ENCODE peak calls at places on chromosomes 4 and X, in seven cellular contexts. H is CD8-positive, alpha-beta T cell; T is keratinocyte; B is glutamatergic neuron; Z is epithelial cell of esophagus; I is cardiac fibroblast; L is endothelial cell of umbilical vein. U is an unnamed sample.

GRCh38 chr4:15238720-15239119 is 189.1 kb upstream of the C1QTNF7 start:
- DNase-seq in H (no peak), T (no peak), B (peak; percentile 27), Z (peak; percentile 73), I (peak; percentile 75), L (peak; percentile 11), U (peak; percentile 18)

GRCh38 chr4:144985536-144985935 is 112.5 kb downstream of the ANAPC10 start:
- DNase-seq in H (no peak), T (no peak), B (no peak), Z (no peak), I (no peak), L (no peak), U (no peak)

GRCh38 chr4:3270141-3270611 is 21.2 kb downstream of the MSANTD1 start:
- DNase-seq in H (no peak), T (no peak), B (no peak), Z (no peak), I (no peak), L (no peak), U (no peak)

GRCh38 chr4:22986262-22986661 is 293.5 kb downstream of the GBA3 start:
- DNase-seq in H (no peak), T (no peak), B (no peak), Z (no peak), I (no peak), L (no peak), U (no peak)

GRCh38 chr4:946517-947471 is 14.5 kb downstream of the TMEM175 start:
- DNase-seq in H (no peak), T (no peak), B (no peak), Z (no peak), I (no peak), L (no peak), U (no peak)

GRCh38 chr4:101019941-101020401 is 327.4 kb downstream of the PPP3CA start:
- DNase-seq in H (no peak), T (peak; percentile 25), B (no peak), Z (peak; percentile 74), I (no peak), L (peak; percentile 51), U (no peak)

GRCh38 chr4:126038492-126039236 is 723.9 kb downstream of the FAT4 start:
- DNase-seq in H (no peak), T (no peak), B (no peak), Z (no peak), I (no peak), L (no peak), U (no peak)

GRCh38 chr4:155908187-155909139 is 5.0 kb downstream of the TDO2 start:
- DNase-seq in H (no peak), T (no peak), B (no peak), Z (no peak), I (no peak), L (no peak), U (no peak)

GRCh38 chrX:96843566-96843965 is 40.1 kb upstream of the RPA4 start:
- DNase-seq in H (no peak), T (no peak), B (no peak), Z (peak; percentile 11), I (peak; percentile 43), L (no peak), U (no peak)

GRCh38 chrX:10906861-10907260 is 204.3 kb upstream of the HCCS start:
- DNase-seq in H (no peak), T (no peak), B (no peak), Z (no peak), I (peak; percentile 39), L (no peak), U (no peak)

GRCh38 chr4:180615746-180616145 is 1627.5 kb upstream of the TENM3 start:
- DNase-seq in H (no peak), T (no peak), B (no peak), Z (no peak), I (no peak), L (no peak), U (no peak)

GRCh38 chr4:130090427-130090826 is 994.5 kb downstream of the C4orf33 start:
- DNase-seq in H (no peak), T (no peak), B (no peak), Z (no peak), I (no peak), L (no peak), U (no peak)

GRCh38 chrX:11423362-11423818 is 130.2 kb downstream of the AMELX start:
- DNase-seq in H (no peak), T (no peak), B (no peak), Z (no peak), I (peak; percentile 81), L (peak; percentile 15), U (no peak)

GRCh38 chrX:69991685-69992084 is 58.1 kb downstream of the AWAT2 start:
- DNase-seq in H (no peak), T (no peak), B (no peak), Z (no peak), I (no peak), L (no peak), U (no peak)

GRCh38 chr4:184748251-184748652 is 14.4 kb upstream of the CENPU start:
- DNase-seq in H (no peak), T (no peak), B (no peak), Z (peak; percentile 93), I (no peak), L (no peak), U (no peak)

GRCh38 chrX:123481908-123482873 is 250.7 kb downstream of the THOC2 start:
- DNase-seq in H (no peak), T (no peak), B (no peak), Z (peak; percentile 6), I (peak; percentile 69), L (no peak), U (no peak)

GRCh38 chr4:126794363-126794762 is 838.4 kb upstream of the INTU start:
- DNase-seq in H (no peak), T (no peak), B (no peak), Z (peak; percentile 85), I (peak; percentile 17), L (no peak), U (no peak)

GRCh38 chr4:8699063-8699385 is 106.5 kb downstream of the CPZ start:
- DNase-seq in H (no peak), T (no peak), B (no peak), Z (no peak), I (no peak), L (no peak), U (no peak)

GRCh38 chr4:52241916-52242315 is 190.8 kb downstream of the SPATA18 start:
- DNase-seq in H (no peak), T (no peak), B (no peak), Z (peak; percentile 16), I (no peak), L (no peak), U (no peak)

GRCh38 chrX:9357500-9358139 is 107.2 kb upstream of the TBL1X start:
- DNase-seq in H (no peak), T (no peak), B (no peak), Z (no peak), I (no peak), L (no peak), U (no peak)

GRCh38 chr4:10442976-10443375 is 14.2 kb downstream of the ZNF518B start:
- DNase-seq in H (no peak), T (no peak), B (no peak), Z (no peak), I (peak; percentile 36), L (no peak), U (no peak)

GRCh38 chrX:85993539-85994197 is 53.7 kb downstream of the CHM start:
- DNase-seq in H (no peak), T (no peak), B (no peak), Z (peak; percentile 23), I (peak; percentile 29), L (peak; percentile 1), U (no peak)

GRCh38 chr4:112085156-112086035 is 59.9 kb upstream of the FAM241A start:
- DNase-seq in H (no peak), T (no peak), B (no peak), Z (no peak), I (peak; percentile 54), L (peak; percentile 38), U (no peak)

GRCh38 chrX:67784712-67785111 is 240.9 kb downstream of the AR start:
- DNase-seq in H (no peak), T (no peak), B (no peak), Z (no peak), I (no peak), L (no peak), U (no peak)

GRCh38 chr4:176436500-176436973 is 116.8 kb downstream of the SPCS3 start:
- DNase-seq in H (no peak), T (peak; percentile 93), B (no peak), Z (peak; percentile 80), I (peak; percentile 95), L (no peak), U (no peak)

GRCh38 chrX:11791090-11791489 is 33.1 kb downstream of the MSL3 start:
- DNase-seq in H (no peak), T (no peak), B (no peak), Z (no peak), I (no peak), L (no peak), U (no peak)

GRCh38 chr4:92234393-92235176 is 69.2 kb upstream of the GRID2 start:
- DNase-seq in H (no peak), T (peak; percentile 89), B (no peak), Z (peak; percentile 96), I (peak; percentile 99), L (peak; percentile 83), U (no peak)

DNA sequence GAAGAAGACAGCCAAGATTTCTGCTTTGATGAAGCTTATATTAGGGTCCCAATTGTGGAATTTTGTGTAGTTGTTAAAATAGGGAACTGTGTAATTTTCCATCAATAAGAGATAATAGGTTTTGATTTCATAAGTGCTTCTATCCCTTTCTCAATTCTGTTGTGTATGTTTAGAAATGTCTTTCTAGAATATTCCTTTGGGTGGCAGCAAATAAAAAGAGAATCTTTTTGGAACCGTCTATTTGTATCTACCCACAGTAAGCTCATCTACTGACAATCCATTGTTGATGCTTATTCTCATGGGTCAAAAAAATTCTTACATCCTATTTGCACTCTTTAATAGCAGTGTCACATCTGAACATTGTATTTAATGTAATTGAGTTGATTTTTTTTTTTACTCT is 61.7 kb downstream of the TMA16 start:
- DNase-seq in H (no peak), T (no peak), B (no peak), Z (no peak), I (no peak), L (no peak), U (no peak)
- TF ChIP-seq CTCF in H (no peak), T (no peak), B (no peak), Z (no peak), I (no peak), L (no peak), U (peak; percentile 46)

GRCh38 chr4:178395798-178396197 is 953.6 kb upstream of the AGA start:
- DNase-seq in H (no peak), T (no peak), B (no peak), Z (peak; percentile 22), I (no peak), L (no peak), U (no peak)
- TF ChIP-seq CTCF in H (no peak), T (no peak), B (no peak), Z (no peak), I (no peak), L (no peak), U (no peak)

DNA sequence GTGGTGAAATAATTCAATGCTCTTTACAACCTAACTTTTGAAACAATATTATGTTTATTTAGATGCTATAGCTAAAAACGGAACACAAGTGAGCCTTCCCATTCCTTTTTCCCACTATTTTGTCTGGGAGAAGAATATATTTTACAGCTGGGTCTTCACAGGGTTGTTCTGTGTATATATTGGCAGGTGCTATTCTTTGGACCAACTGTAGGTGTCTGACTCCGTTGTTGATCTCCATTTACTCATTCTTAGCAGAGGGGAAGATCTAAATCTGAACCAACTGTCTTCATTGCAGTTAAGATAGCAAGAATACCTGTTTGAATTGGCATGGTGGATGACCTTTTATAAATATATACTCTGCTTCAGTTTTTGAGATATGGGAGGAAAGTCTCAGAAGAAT is 257.4 kb downstream of the CFAP299 start:
- DNase-seq in H (no peak), T (no peak), B (no peak), Z (peak; percentile 6), I (no peak), L (no peak), U (no peak)
- TF ChIP-seq CTCF in H (no peak), T (peak; percentile 20), B (peak; percentile 31), Z (peak; percentile 37), I (no peak), L (no peak), U (no peak)

GRCh38 chr4:77047037-77047436 is 28.8 kb downstream of the CCNI start:
- DNase-seq in H (no peak), T (no peak), B (no peak), Z (peak; percentile 26), I (peak; percentile 53), L (peak; percentile 31), U (no peak)
- TF ChIP-seq CTCF in H (peak; percentile 50), T (no peak), B (peak; percentile 54), Z (peak; percentile 40), I (peak; percentile 42), L (peak; percentile 24), U (peak; percentile 23)

U was measured in D721Med.